ENCODE peak calls at places on chromosomes 13 and 19, in seven cellular contexts. I is BE2C, W is upper lobe of right lung, H is bronchial epithelial cell, Z is endothelial cell, Y is esophagus muscularis mucosa, E is fibroblast of the aortic adventitia. J is an unnamed sample.

GRCh38 chr19:1213391-1214286 is 8.1 kb downstream of the STK11 start:
- DNase-seq in E (no peak), I (peak), Z (peak), W (peak), H (peak), Y (no peak), J (peak)

GRCh38 chr19:32313866-32314265 is 31.5 kb upstream of the ZNF507 start:
- DNase-seq in H (no peak), E (no peak), I (no peak), Y (no peak), W (no peak), Z (no peak), J (no peak)

GRCh38 chr13:97539651-97540230 is 105.8 kb downstream of the RAP2A start:
- DNase-seq in W (no peak), I (no peak), Z (no peak), H (peak), Y (no peak), E (peak), J (no peak)

GRCh38 chr13:23322353-23323336 is 110.9 kb downstream of the SACS start:
- DNase-seq in H (peak), Z (no peak), E (no peak), Y (no peak), I (no peak), W (no peak), J (no peak)

GRCh38 chr13:71828564-71828963 is 38.4 kb downstream of the DACH1 start:
- DNase-seq in H (no peak), E (no peak), Y (no peak), W (no peak), Z (no peak), I (no peak), J (no peak)

GRCh38 chr13:73169971-73170370 is 111.2 kb downstream of the KLF5 start:
- DNase-seq in W (no peak), Z (no peak), Y (no peak), E (no peak), I (no peak), H (peak), J (no peak)

GRCh38 chr19:23716792-23717191 is 29.8 kb upstream of the ZNF675 start:
- DNase-seq in Z (no peak), E (no peak), H (peak), I (no peak), W (no peak), Y (no peak), J (no peak)

GRCh38 chr19:4976412-4977298 is 7.7 kb downstream of the KDM4B start:
- DNase-seq in Y (peak), E (peak), H (peak), W (peak), I (no peak), Z (peak), J (peak)

GRCh38 chr13:30796132-30796832 is 60.9 kb downstream of the ALOX5AP start:
- DNase-seq in Z (no peak), I (no peak), W (no peak), H (peak), E (peak), Y (no peak), J (peak)

GRCh38 chr19:57830071-57830602 is at the start of gene ZNF587B:
- DNase-seq in E (peak), W (peak), H (peak), Y (no peak), I (peak), Z (peak), J (no peak)

GRCh38 chr19:16603090-16603489 is 24.9 kb downstream of the MED26 start:
- DNase-seq in Y (no peak), E (peak), Z (no peak), W (no peak), I (no peak), H (no peak), J (no peak)

GRCh38 chr13:57932071-57932470 is 300.5 kb downstream of the PCDH17 start:
- DNase-seq in E (no peak), Y (no peak), Z (no peak), W (no peak), I (no peak), H (no peak), J (no peak)

GRCh38 chr19:36750066-36750691 is 22.4 kb downstream of the ZNF850 start:
- DNase-seq in E (no peak), Y (no peak), W (no peak), Z (no peak), H (no peak), I (no peak), J (no peak)

GRCh38 chr13:113852536-113853517 is 11.0 kb downstream of the GAS6 start:
- DNase-seq in Y (no peak), H (no peak), W (no peak), E (no peak), I (no peak), Z (no peak), J (no peak)

GRCh38 chr19:7397687-7398086 is 49.0 kb downstream of the ARHGEF18 start:
- DNase-seq in Y (no peak), I (no peak), E (peak), W (no peak), H (peak), Z (no peak), J (peak)

GRCh38 chr13:110445722-110446569 is 115.6 kb downstream of the RAB20 start:
- DNase-seq in H (peak), E (no peak), Z (no peak), W (no peak), Y (no peak), I (no peak), J (no peak)

GRCh38 chr13:51999525-51999924 is 11.7 kb downstream of the ATP7B start:
- DNase-seq in I (no peak), H (peak), Y (no peak), W (no peak), Z (no peak), E (peak), J (no peak)

GRCh38 chr13:43786766-43787517 is at the start of gene ENOX1:
- DNase-seq in W (peak), H (no peak), I (peak), E (peak), Y (peak), Z (peak), J (peak)

GRCh38 chr19:51544038-51544437 is 12.6 kb upstream of the SIGLEC6 start:
- DNase-seq in W (no peak), H (no peak), Y (no peak), I (no peak), Z (no peak), E (no peak), J (no peak)

GRCh38 chr13:21232196-21232595 is 55.7 kb downstream of the MRPL57 start:
- DNase-seq in E (peak), Z (no peak), W (no peak), H (no peak), Y (peak), I (no peak), J (no peak)

GRCh38 chr19:38448225-38448624 is 14.7 kb downstream of the RYR1 start:
- DNase-seq in Y (no peak), I (no peak), H (no peak), E (no peak), W (no peak), Z (no peak), J (no peak)

GRCh38 chr19:771332-771785 is 20.4 kb downstream of the MISP start:
- DNase-seq in H (peak), I (peak), E (peak), W (no peak), Y (no peak), Z (peak), J (peak)

GRCh38 chr19:32178841-32179410 is 166.5 kb upstream of the ZNF507 start:
- DNase-seq in H (no peak), Z (no peak), Y (peak), W (no peak), I (no peak), E (no peak), J (no peak)

GRCh38 chr19:7554990-7555864 is 19.7 kb downstream of the PNPLA6 start:
- DNase-seq in Z (no peak), H (no peak), I (peak), E (no peak), Y (no peak), W (peak), J (no peak)

GRCh38 chr13:26011996-26012688 is 39.7 kb downstream of the SHISA2 start:
- DNase-seq in I (no peak), W (peak), Y (no peak), Z (no peak), H (no peak), E (no peak), J (no peak)

GRCh38 chr19:3125900-3126524 is 9.8 kb upstream of the GNA15 start:
- DNase-seq in Y (no peak), Z (peak), H (peak), I (peak), E (peak), W (peak), J (no peak)

GRCh38 chr19:3132971-3133792 is 2.7 kb upstream of the GNA15 start:
- DNase-seq in Y (no peak), E (peak), Z (no peak), I (no peak), H (peak), W (peak), J (peak)

GRCh38 chr19:3124630-3125029 is 11.2 kb upstream of the GNA15 start:
- DNase-seq in I (no peak), H (no peak), W (no peak), Y (no peak), Z (no peak), E (no peak), J (no peak)

GRCh38 chr19:3131168-3131567 is 4.7 kb upstream of the GNA15 start:
- DNase-seq in H (no peak), W (no peak), Y (no peak), Z (no peak), I (no peak), E (no peak), J (no peak)

GRCh38 chr19:3129112-3129511 is 6.7 kb upstream of the GNA15 start:
- DNase-seq in I (no peak), Z (no peak), Y (no peak), H (peak), E (peak), W (no peak), J (peak)
- TF ChIP-seq CTCF in I (peak), Z (peak), Y (peak), H (peak), E (peak), W (peak), J (peak)

GRCh38 chr13:49549289-49549688 is 36.1 kb downstream of the RCBTB1 start:
- DNase-seq in Y (no peak), Z (no peak), E (no peak), W (no peak), H (no peak), I (no peak), J (no peak)
- TF ChIP-seq CTCF in Y (no peak), Z (no peak), E (peak), W (no peak), H (peak), I (peak), J (peak)

DNA sequence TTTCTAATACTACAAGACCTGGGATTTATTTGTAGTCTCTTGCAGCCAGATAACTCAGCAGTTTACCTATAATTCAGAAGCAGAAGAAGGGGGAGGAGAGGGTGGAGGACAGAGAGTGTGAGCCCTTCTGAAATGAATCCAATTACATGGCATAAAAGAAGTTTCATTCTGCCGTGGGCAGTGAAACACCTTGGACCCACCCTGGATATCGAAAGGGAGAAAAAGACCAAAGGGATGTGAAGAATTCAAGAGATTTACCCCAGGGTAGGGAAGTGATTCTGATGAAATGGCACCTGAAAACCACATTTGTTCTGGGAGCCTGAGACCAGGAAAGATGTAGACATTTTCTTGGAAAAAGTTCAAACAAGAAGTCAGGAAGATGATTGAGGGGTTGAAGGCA is 140.9 kb downstream of the NDFIP2 start:
- DNase-seq in Y (no peak), I (no peak), Z (no peak), W (no peak), H (peak), E (no peak), J (no peak)
- TF ChIP-seq CTCF in Y (no peak), I (no peak), Z (no peak), W (no peak), H (no peak), E (no peak), J (no peak)

GRCh38 chr19:17888260-17888659 is 16.5 kb downstream of the SLC5A5 start:
- DNase-seq in Y (no peak), W (no peak), Z (no peak), I (no peak), H (no peak), E (no peak), J (no peak)
- TF ChIP-seq CTCF in Y (no peak), W (no peak), Z (no peak), I (no peak), H (no peak), E (no peak), J (no peak)

GRCh38 chr19:54169149-54169731 is 3.7 kb downstream of the TMC4 start:
- DNase-seq in H (no peak), W (no peak), I (no peak), Y (no peak), E (no peak), Z (no peak), J (no peak)

GRCh38 chr19:54172413-54172763 is 572 bp downstream of the TMC4 start:
- DNase-seq in I (no peak), Y (no peak), Z (no peak), E (no peak), H (no peak), W (no peak), J (no peak)

GRCh38 chr19:54168174-54168917 is 4.6 kb downstream of the TMC4 start:
- DNase-seq in I (peak), W (peak), Z (peak), E (peak), Y (peak), H (peak), J (peak)

GRCh38 chr19:54173951-54174817 is 1.2 kb upstream of the TMC4 start:
- DNase-seq in Z (no peak), I (no peak), W (no peak), H (no peak), Y (no peak), E (no peak), J (no peak)

DNA sequence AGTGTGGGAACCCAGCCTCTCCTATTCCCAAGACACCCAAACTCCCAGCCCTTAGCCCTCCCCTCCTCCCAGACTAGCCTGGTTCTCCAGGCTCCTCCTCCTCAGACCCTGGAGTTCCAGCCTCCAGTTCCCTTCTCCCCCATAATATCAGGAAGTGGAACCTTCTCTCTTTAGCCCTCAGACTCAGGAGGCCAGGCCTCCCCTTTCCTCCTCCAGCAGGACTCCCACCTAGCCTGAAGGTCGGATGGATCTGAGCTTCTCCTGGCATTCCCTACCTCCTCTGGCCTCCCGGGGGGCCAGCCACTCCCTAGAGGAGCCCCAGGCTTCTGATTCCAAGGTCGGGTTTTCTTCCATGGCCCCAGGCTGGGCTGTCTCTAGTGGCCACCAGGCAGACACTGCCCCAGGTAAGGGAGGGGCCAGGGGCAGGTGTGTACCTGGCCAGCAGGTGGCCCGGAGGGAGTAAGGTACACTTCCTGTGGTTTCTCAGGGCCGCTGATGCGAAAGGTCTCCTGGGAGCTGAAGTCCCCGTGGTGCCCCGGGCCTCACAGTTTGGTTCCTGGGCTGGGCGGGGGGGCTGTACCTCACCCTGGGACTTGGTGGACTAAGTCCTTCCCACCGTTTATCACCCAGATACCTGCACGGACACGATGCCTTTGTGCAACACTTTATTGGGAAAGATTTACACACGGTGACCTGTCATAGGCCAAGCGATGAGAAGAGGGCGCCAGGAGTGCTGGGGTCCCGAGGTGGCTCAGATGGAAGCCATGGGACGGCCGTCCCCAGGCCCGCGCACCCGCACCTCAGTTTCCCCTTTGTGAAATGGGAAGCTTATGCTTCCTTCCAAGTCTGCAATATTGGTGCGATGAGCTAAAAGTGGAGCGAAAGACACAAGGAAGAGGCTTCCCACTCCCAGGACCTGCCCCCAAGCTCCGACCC is at the start of gene TMC4:
- DNase-seq in E (peak), Y (no peak), H (peak), W (peak), Z (no peak), I (no peak), J (no peak)
- TF ChIP-seq CTCF in E (no peak), Y (no peak), H (peak), W (peak), Z (no peak), I (no peak), J (peak)